ENCODE peak calls at places on chromosome 1, in five cellular contexts. D is cardiac fibroblast, H is AG04449, Y is BJ, S is PC-3. X is an unnamed sample.

GRCh38 chr1:7010534-7011200 is 225.4 kb downstream of the CAMTA1 start:
- DNase-seq in D (no peak), H (no peak), Y (no peak), S (no peak), X (no peak)

GRCh38 chr1:224160171-224160682 is 22.8 kb upstream of the DEGS1 start:
- DNase-seq in D (no peak), H (no peak), Y (no peak), S (no peak), X (no peak)

GRCh38 chr1:153849487-153850185 is 73.1 kb downstream of the GATAD2B start:
- DNase-seq in D (no peak), H (no peak), Y (no peak), S (no peak), X (no peak)

GRCh38 chr1:17075470-17076255 is 21.8 kb upstream of the SDHB start:
- DNase-seq in D (peak), H (no peak), Y (no peak), S (peak), X (peak)

GRCh38 chr1:177164380-177165068 is at the start of gene ASTN1:
- DNase-seq in D (no peak), H (no peak), Y (no peak), S (no peak), X (no peak)

GRCh38 chr1:246769306-246769705 is 45.1 kb downstream of the SCCPDH start:
- DNase-seq in D (peak), H (peak), Y (peak), S (no peak), X (peak)

GRCh38 chr1:23393706-23394105 is 24.1 kb upstream of the ZNF436 start:
- DNase-seq in D (peak), H (no peak), Y (no peak), S (peak), X (peak)

GRCh38 chr1:2215329-2215728 is 12.8 kb upstream of the SKI start:
- DNase-seq in D (no peak), H (no peak), Y (no peak), S (no peak), X (no peak)

GRCh38 chr1:31792541-31792940 is 23.3 kb downstream of the SPOCD1 start:
- DNase-seq in D (no peak), H (no peak), Y (no peak), S (no peak), X (no peak)

GRCh38 chr1:231460614-231461013 is 38.5 kb upstream of the EGLN1 start:
- DNase-seq in D (peak), H (no peak), Y (no peak), S (no peak), X (no peak)

GRCh38 chr1:154961497-154962237 is at the start of gene PYGO2:
- DNase-seq in D (peak), H (no peak), Y (no peak), S (peak), X (peak)
- TF ChIP-seq CTCF in D (no peak), H (peak), Y (peak), S (peak), X (no peak)

GRCh38 chr1:94515548-94515947 is 26.0 kb downstream of the F3 start:
- DNase-seq in D (no peak), H (no peak), Y (no peak), S (no peak), X (no peak)

DNA sequence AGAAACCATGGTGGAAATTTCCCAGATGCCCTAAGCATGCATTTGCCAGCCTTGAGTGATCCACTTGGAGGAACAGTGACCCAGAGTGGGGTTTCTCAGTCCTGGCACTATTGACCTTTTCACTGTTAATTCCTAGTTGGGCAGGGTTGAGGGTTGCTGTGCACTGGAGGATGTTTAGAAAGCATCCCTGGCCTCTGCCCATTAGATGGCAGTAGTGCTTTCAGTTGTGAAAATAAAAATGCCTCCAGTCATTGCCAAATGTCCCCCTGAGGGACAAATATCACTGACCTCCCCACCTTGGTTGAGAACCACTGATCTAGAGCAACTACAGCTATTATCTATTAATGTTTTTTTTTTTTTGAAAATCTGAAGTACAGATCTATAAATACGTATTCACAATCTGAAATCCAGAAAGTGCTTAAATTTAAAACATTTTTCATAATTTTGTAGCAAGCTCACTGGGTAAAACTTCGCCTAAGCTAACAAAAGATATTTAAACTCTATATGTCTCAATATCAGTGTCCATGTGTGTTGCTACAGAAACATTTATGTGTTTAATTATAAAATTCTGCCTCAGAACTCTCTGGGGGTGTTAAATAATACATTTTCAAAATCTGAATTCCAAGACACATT is 27.3 kb downstream of the F3 start:
- DNase-seq in D (peak), H (no peak), Y (no peak), S (peak), X (peak)
- TF ChIP-seq CTCF in D (peak), H (peak), Y (peak), S (peak), X (peak)

GRCh38 chr1:80779278-80779677 is 1021.5 kb upstream of the ADGRL2 start:
- DNase-seq in D (no peak), H (no peak), Y (no peak), S (no peak), X (no peak)
- TF ChIP-seq CTCF in D (no peak), H (no peak), Y (no peak), S (no peak), X (peak)

GRCh38 chr1:34115233-34115632 is 49.8 kb downstream of the CSMD2 start:
- DNase-seq in D (no peak), H (no peak), Y (no peak), S (no peak), X (no peak)

GRCh38 chr1:34108711-34109110 is 56.3 kb downstream of the CSMD2 start:
- DNase-seq in D (no peak), H (no peak), Y (no peak), S (no peak), X (no peak)

GRCh38 chr1:34108269-34108668 is 56.8 kb downstream of the CSMD2 start:
- DNase-seq in D (no peak), H (no peak), Y (no peak), S (no peak), X (no peak)

GRCh38 chr1:34113362-34113761 is 51.7 kb downstream of the CSMD2 start:
- DNase-seq in D (no peak), H (no peak), Y (no peak), S (no peak), X (no peak)

GRCh38 chr1:34113887-34114286 is 51.1 kb downstream of the CSMD2 start:
- DNase-seq in D (peak), H (no peak), Y (no peak), S (peak), X (peak)
- TF ChIP-seq CTCF in D (peak), H (peak), Y (peak), S (peak), X (peak)

GRCh38 chr1:236872075-236872666 is 77.1 kb downstream of the MTR start:
- DNase-seq in D (no peak), H (no peak), Y (no peak), S (no peak), X (no peak)

GRCh38 chr1:236869911-236870310 is 74.8 kb downstream of the MTR start:
- DNase-seq in D (no peak), H (no peak), Y (no peak), S (no peak), X (no peak)

GRCh38 chr1:236864996-236865877 is 70.1 kb downstream of the MTR start:
- DNase-seq in D (no peak), H (no peak), Y (no peak), S (no peak), X (no peak)

GRCh38 chr1:236870721-236871120 is 75.6 kb downstream of the MTR start:
- DNase-seq in D (no peak), H (no peak), Y (no peak), S (no peak), X (no peak)

DNA sequence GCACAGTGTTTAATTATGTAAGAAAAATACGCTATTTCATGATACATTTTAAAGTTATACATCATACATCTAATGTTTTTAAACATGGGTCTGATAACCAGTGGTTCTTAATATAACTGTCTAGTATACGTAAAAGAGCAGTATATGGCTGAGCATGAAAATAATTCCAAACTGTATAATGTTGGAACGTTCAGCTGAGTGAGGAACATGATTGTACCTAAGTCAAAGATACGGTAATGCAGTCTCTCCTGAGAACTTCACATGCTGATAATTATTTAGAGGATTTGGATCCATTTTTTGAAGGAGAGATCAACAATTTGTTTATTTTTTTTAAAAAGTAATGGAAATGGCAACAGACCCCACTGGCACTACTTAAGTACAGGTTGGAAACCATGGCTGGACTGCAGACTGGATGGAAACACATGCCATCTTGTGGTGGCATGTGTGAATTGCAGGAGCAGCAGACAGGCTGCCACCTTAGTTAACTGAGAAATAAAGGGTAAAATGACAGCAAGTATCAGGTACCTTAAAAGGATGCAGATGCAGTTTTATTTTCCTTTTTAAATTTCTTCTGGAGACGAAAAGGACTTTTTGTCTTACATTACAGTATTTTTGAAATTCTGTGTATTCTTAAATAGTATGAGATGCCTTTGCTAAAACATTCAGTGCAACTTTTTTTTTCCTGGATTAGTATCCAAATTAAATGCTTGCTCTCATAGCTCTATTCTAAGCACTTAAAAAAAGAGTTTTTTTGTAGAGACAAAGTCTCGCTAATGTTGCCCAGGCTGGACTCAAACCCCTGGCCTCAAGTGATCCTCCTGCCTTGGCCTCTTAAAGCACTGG is 73.8 kb downstream of the MTR start:
- DNase-seq in D (peak), H (no peak), Y (no peak), S (peak), X (peak)
- TF ChIP-seq CTCF in D (peak), H (peak), Y (peak), S (peak), X (peak)

X was measured in epithelial cell of esophagus.